ENCODE peak calls at places on chromosomes 13 and 19, in eight cellular contexts. V is left lung, A is fibroblast of lung, N is testis, H is spleen, G is stomach, X is tibial artery, M is right lobe of liver. D is an unnamed sample.

GRCh38 chr13:110714798-110715394 is 1.4 kb downstream of the ING1 start:
- DNase-seq in V (peak; percentile 77), A (peak; percentile 41), N (peak; percentile 57), H (peak; percentile 93), G (peak; percentile 55), X (peak; percentile 86), M (peak; percentile 70), D (peak; percentile 75)

GRCh38 chr13:80217614-80218456 is 123.1 kb downstream of the SPRY2 start:
- DNase-seq in V (no peak), A (peak; percentile 97), N (no peak), H (no peak), G (no peak), X (no peak), M (no peak), D (no peak)

GRCh38 chr13:100131863-100132574 is 43.1 kb downstream of the PCCA start:
- DNase-seq in V (no peak), A (peak; percentile 96), N (no peak), H (no peak), G (no peak), X (no peak), M (no peak), D (no peak)

GRCh38 chr19:50000038-50000890 is 24.9 kb downstream of the VRK3 start:
- DNase-seq in V (no peak), A (no peak), N (no peak), H (no peak), G (no peak), X (no peak), M (no peak), D (no peak)

GRCh38 chr13:112696869-112697465 is 7.1 kb downstream of the ATP11A start:
- DNase-seq in V (peak; percentile 22), A (no peak), N (no peak), H (no peak), G (peak; percentile 18), X (no peak), M (peak; percentile 44), D (no peak)

GRCh38 chr13:95354680-95355487 is 53.6 kb upstream of the ABCC4 start:
- DNase-seq in V (no peak), A (peak; percentile 12), N (no peak), H (peak; percentile 39), G (peak; percentile 28), X (no peak), M (peak; percentile 72), D (no peak)

GRCh38 chr19:35266149-35266903 is 2.4 kb upstream of the USF2 start:
- DNase-seq in V (peak; percentile 34), A (no peak), N (peak; percentile 14), H (peak; percentile 76), G (no peak), X (peak; percentile 62), M (peak; percentile 56), D (peak; percentile 49)

GRCh38 chr13:59946924-59947323 is 216.8 kb downstream of the DIAPH3 start:
- DNase-seq in V (no peak), A (peak; percentile 82), N (no peak), H (no peak), G (no peak), X (no peak), M (no peak), D (no peak)

GRCh38 chr19:362154-362553 is 17.6 kb upstream of the MIER2 start:
- DNase-seq in V (no peak), A (no peak), N (no peak), H (peak; percentile 41), G (no peak), X (no peak), M (no peak), D (no peak)

GRCh38 chr13:80084086-80084676 is 256.7 kb downstream of the SPRY2 start:
- DNase-seq in V (no peak), A (peak; percentile 97), N (no peak), H (no peak), G (no peak), X (no peak), M (no peak), D (no peak)

GRCh38 chr19:58305932-58306323 is 751 bp downstream of the ERVK3-1 start:
- DNase-seq in V (no peak), A (no peak), N (no peak), H (no peak), G (no peak), X (no peak), M (no peak), D (peak; percentile 47)

GRCh38 chr13:39144941-39145533 is 106.8 kb downstream of the NHLRC3 start:
- DNase-seq in V (no peak), A (peak; percentile 55), N (peak; percentile 72), H (no peak), G (peak; percentile 33), X (peak; percentile 74), M (peak; percentile 53), D (no peak)

GRCh38 chr19:49712397-49712859 is 21.5 kb downstream of the CPT1C start:
- DNase-seq in V (no peak), A (peak; percentile 42), N (peak; percentile 78), H (no peak), G (no peak), X (no peak), M (no peak), D (no peak)

GRCh38 chr19:48806818-48807589 is 3.8 kb downstream of the BCAT2 start:
- DNase-seq in V (no peak), A (peak; percentile 40), N (peak; percentile 75), H (no peak), G (no peak), X (no peak), M (peak; percentile 92), D (no peak)

GRCh38 chr19:16509141-16510061 is 13.2 kb downstream of the C19orf44 start:
- DNase-seq in V (no peak), A (peak; percentile 60), N (peak; percentile 91), H (no peak), G (no peak), X (no peak), M (no peak), D (no peak)

GRCh38 chr13:77507931-77508776 is 27.4 kb upstream of the SCEL start:
- DNase-seq in V (no peak), A (peak; percentile 97), N (no peak), H (no peak), G (no peak), X (no peak), M (no peak), D (no peak)

GRCh38 chr13:99605417-99606321 is 104.4 kb downstream of the TM9SF2 start:
- DNase-seq in V (peak; percentile 58), A (peak; percentile 13), N (peak; percentile 61), H (peak; percentile 89), G (peak; percentile 50), X (peak; percentile 80), M (peak; percentile 91), D (peak; percentile 58)

GRCh38 chr13:75771818-75772217 is 135.7 kb downstream of the LMO7 start:
- DNase-seq in V (no peak), A (peak; percentile 93), N (no peak), H (no peak), G (no peak), X (no peak), M (no peak), D (no peak)

GRCh38 chr13:40333238-40333637 is 333.2 kb downstream of the FOXO1 start:
- DNase-seq in V (no peak), A (peak; percentile 14), N (no peak), H (no peak), G (no peak), X (no peak), M (no peak), D (no peak)
- H3K4me1 ChIP-seq in V (no peaks in the 10 kb centered on the region), A (no peaks in the 10 kb centered on the region), N (no peaks in the 10 kb centered on the region), H (no peaks in the 10 kb centered on the region), G (peaks cover 13% of the 10 kb centered on the region), X (no peaks in the 10 kb centered on the region), M (peaks cover 23% of the 10 kb centered on the region), D (no peaks in the 10 kb centered on the region)

GRCh38 chr19:45439190-45439568 is 15.5 kb upstream of the ERCC1 start:
- DNase-seq in V (no peak), A (no peak), N (no peak), H (no peak), G (no peak), X (no peak), M (no peak), D (no peak)
- H3K4me3 ChIP-seq in V (peak overlapping the region; percentile 51), A (peak overlapping the region; percentile 38), N (peak overlapping the region; percentile 66), H (peak overlapping the region; percentile 58), G (peak overlapping the region; percentile 77), X (peak overlapping the region; percentile 60), M (peak overlapping the region; percentile 76), D (peak overlapping the region; percentile 69)

DNA sequence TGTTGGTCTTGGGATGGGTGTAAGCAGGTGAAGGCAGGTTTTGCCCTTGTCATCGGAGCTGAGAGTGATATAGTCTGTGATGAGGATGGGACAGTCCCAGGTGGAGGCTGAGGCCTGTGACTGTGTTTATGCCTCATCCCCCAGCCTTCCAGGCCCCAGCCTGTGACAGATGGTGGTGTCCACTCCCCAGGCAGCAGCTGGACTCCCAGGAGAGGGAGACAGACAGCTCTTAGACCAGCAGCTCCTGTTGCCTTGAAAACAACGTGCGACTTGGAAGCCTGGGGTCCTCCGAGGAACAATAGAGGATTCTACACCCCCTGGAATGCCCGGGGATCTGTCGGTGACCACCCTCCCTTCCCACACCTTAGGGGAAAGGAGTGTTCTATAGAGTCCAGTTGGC is 63.8 kb downstream of the CHST8 start:
- DNase-seq in V (peak; percentile 24), A (no peak), N (no peak), H (peak; percentile 32), G (no peak), X (peak; percentile 35), M (peak; percentile 28), D (no peak)
- TF ChIP-seq CTCF in V (no peak), A (no peak), N (no peak), H (no peak), G (no peak), X (no peak), M (no peak), D (no peak)

GRCh38 chr19:38706792-38707511 is 37.3 kb downstream of the CAPN12 start:
- DNase-seq in V (no peak), A (no peak), N (no peak), H (no peak), G (no peak), X (no peak), M (no peak), D (no peak)

GRCh38 chr19:38705197-38706019 is 38.9 kb downstream of the CAPN12 start:
- DNase-seq in V (no peak), A (no peak), N (no peak), H (peak; percentile 87), G (no peak), X (no peak), M (no peak), D (no peak)

GRCh38 chr19:38709119-38709518 is 35.2 kb downstream of the CAPN12 start:
- DNase-seq in V (no peak), A (no peak), N (no peak), H (no peak), G (no peak), X (no peak), M (no peak), D (no peak)

GRCh38 chr19:38708413-38709024 is 35.8 kb downstream of the CAPN12 start:
- DNase-seq in V (no peak), A (no peak), N (no peak), H (no peak), G (no peak), X (no peak), M (no peak), D (no peak)

DNA sequence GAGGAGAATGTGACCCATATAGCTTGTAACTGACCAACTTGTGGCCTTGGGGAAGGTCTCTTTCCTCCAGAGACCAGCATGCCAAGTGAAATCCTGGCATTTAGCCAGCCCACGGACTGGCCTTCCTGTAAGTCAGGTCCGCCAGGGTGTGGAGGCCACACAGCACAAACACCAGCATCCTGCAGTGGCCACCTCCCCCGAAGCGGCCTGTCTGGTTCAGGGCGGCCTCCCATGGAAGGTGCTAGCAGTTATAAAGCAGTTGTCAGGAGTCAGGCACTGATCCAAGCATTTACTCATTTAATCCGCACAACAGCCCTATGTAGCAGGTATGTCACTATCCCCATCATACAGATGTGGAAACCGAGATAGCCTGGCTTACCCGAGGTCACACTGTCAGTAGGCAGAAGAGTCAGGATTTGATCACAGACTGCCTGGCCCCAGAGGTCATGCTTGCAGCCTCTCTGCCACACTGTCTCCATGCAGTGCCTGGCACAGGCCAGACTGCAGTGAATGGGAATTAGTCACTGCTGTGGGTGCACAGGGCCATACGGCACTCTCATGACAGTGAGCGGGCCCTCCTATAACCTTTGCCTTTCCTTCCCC is 36.7 kb downstream of the CAPN12 start:
- DNase-seq in V (no peak), A (peak; percentile 65), N (peak; percentile 72), H (peak; percentile 88), G (peak; percentile 94), X (no peak), M (no peak), D (peak; percentile 66)
- H3K4me1 ChIP-seq in V (peaks cover 59% of the 10 kb centered on the region), A (peaks cover 43% of the 10 kb centered on the region), N (peaks cover 29% of the 10 kb centered on the region), H (peaks cover 65% of the 10 kb centered on the region), G (peaks cover 68% of the 10 kb centered on the region), X (peaks cover 91% of the 10 kb centered on the region), M (peaks cover 45% of the 10 kb centered on the region), D (no peaks in the 10 kb centered on the region)

D was measured in Peyer's patch.